ENCODE peak calls at places on chromosome 11, in seven cellular contexts. R, I, W, A, T, K and Y are unnamed samples.

GRCh38 chr11:111066861-111067260 is 178.7 kb upstream of the POU2AF2 start:
- DNase-seq in R (no peak), I (no peak), W (peak; percentile 45), A (no peak), T (no peak), K (no peak), Y (no peak)

GRCh38 chr11:105719073-105719846 is 109.4 kb downstream of the GRIA4 start:
- DNase-seq in R (no peak), I (peak; percentile 11), W (peak; percentile 6), A (no peak), T (peak; percentile 85), K (no peak), Y (no peak)

GRCh38 chr11:2315395-2316168 is 13.8 kb downstream of the TSPAN32 start:
- DNase-seq in R (no peak), I (no peak), W (no peak), A (no peak), T (no peak), K (no peak), Y (peak; percentile 15)

GRCh38 chr11:104713366-104713765 is 184.9 kb downstream of the CASP12 start:
- DNase-seq in R (no peak), I (no peak), W (no peak), A (no peak), T (no peak), K (no peak), Y (no peak)

GRCh38 chr11:10051868-10052586 is 242.0 kb downstream of the SBF2 start:
- DNase-seq in R (no peak), I (no peak), W (no peak), A (no peak), T (no peak), K (no peak), Y (no peak)

GRCh38 chr11:62922189-62922589 is 1.0 kb upstream of the CHRM1 start:
- DNase-seq in R (no peak), I (no peak), W (no peak), A (no peak), T (no peak), K (no peak), Y (no peak)

GRCh38 chr11:75303544-75304224 is 47.8 kb downstream of the ARRB1 start:
- DNase-seq in R (no peak), I (no peak), W (no peak), A (no peak), T (no peak), K (no peak), Y (no peak)

GRCh38 chr11:102386376-102386775 is 39.4 kb downstream of the BIRC2 start:
- DNase-seq in R (no peak), I (no peak), W (no peak), A (no peak), T (no peak), K (no peak), Y (no peak)

GRCh38 chr11:33310720-33311500 is 53.7 kb downstream of the HIPK3 start:
- DNase-seq in R (no peak), I (no peak), W (peak; percentile 60), A (no peak), T (peak; percentile 36), K (no peak), Y (no peak)

GRCh38 chr11:2097998-2098690 is 41.0 kb downstream of the IGF2 start:
- DNase-seq in R (no peak), I (no peak), W (no peak), A (no peak), T (no peak), K (no peak), Y (no peak)

GRCh38 chr11:77381749-77382693 is 80.5 kb upstream of the GDPD4 start:
- DNase-seq in R (no peak), I (peak; percentile 41), W (no peak), A (peak; percentile 29), T (no peak), K (no peak), Y (no peak)

GRCh38 chr11:124518900-124519541 is 24.4 kb downstream of the OR8B12 start:
- DNase-seq in R (no peak), I (no peak), W (peak; percentile 5), A (no peak), T (peak; percentile 16), K (no peak), Y (no peak)

GRCh38 chr11:13405220-13405619 is 57.8 kb downstream of the BTBD10 start:
- DNase-seq in R (no peak), I (no peak), W (no peak), A (no peak), T (no peak), K (no peak), Y (no peak)

GRCh38 chr11:45021001-45021400 is 70.3 kb upstream of the TP53I11 start:
- DNase-seq in R (no peak), I (no peak), W (no peak), A (no peak), T (no peak), K (no peak), Y (no peak)

GRCh38 chr11:36478700-36479329 is 31.3 kb downstream of the TRAF6 start:
- DNase-seq in R (no peak), I (no peak), W (peak; percentile 27), A (peak; percentile 17), T (peak; percentile 55), K (peak; percentile 41), Y (no peak)

GRCh38 chr11:762421-763072 is 14.7 kb downstream of the GATD1 start:
- DNase-seq in R (no peak), I (no peak), W (peak; percentile 87), A (peak; percentile 57), T (peak; percentile 33), K (no peak), Y (no peak)

GRCh38 chr11:67564230-67564629 is 19.4 kb upstream of the GSTP1 start:
- DNase-seq in R (no peak), I (no peak), W (peak; percentile 40), A (no peak), T (no peak), K (no peak), Y (no peak)

GRCh38 chr11:61923166-61924015 is 6.0 kb upstream of the RAB3IL1 start:
- DNase-seq in R (peak; percentile 79), I (peak; percentile 37), W (no peak), A (no peak), T (peak; percentile 52), K (no peak), Y (no peak)

GRCh38 chr11:26904114-26904513 is 89.8 kb upstream of the FIBIN start:
- DNase-seq in R (no peak), I (no peak), W (no peak), A (no peak), T (no peak), K (no peak), Y (no peak)

GRCh38 chr11:64799256-64799924 is 3.6 kb downstream of the MAP4K2 start:
- DNase-seq in R (no peak), I (no peak), W (no peak), A (no peak), T (no peak), K (no peak), Y (no peak)
- TF ChIP-seq CTCF in R (no peak), I (no peak), W (no peak), A (no peak), T (no peak), K (no peak), Y (no peak)

DNA sequence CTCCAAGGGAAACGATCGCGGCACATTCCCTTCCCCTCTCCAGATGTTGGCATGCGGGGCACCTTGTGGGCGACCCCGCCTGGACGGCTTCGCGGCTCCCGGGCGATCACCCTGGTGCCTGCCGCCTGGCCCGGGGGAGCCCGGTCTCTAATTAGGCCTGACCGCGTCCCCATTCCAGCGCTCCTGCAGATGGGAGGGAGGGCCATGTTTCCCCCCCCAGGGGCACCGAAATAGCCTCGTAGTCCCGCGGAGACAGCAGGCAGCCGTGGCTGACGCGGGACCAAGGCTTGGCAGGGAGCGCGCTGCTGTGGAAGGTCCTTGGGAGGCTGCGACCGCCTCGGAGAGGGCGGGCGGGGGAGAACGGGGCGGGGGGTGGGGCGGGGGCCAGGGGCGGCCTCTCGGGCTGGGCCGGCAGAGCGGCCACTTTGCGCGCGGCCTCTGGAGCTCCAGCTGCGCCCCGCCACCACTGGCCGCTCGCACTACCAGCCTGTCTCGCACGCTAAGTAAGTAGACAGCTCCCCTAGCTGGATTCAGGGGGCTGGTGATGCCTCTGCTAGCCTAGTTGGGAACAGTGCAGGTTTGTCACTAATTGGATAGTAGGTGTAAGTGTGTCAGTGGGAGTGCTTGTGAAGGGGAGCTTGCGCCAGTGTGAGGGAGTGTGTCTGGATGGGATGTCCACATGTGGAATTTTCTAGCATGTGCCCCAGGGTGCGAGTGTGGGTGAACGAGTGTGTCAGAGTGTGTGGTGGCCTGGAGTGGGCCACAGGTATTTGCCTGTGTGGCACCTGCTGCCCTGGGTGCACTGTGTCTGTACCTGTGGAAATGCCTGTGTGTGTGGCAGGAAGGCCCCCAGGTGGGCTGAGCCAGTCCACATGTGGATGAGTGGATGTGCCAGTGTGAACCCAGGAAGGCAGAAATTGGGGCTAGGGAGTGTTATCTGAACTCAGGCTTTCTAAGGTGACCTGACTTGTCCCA is at the start of gene INSC:
- DNase-seq in R (no peak), I (no peak), W (no peak), A (no peak), T (no peak), K (peak; percentile 40), Y (no peak)
- TF ChIP-seq CTCF in R (no peak), I (no peak), W (no peak), A (no peak), T (no peak), K (no peak), Y (no peak)

GRCh38 chr11:82494988-82495432 is 238.7 kb downstream of the FAM181B start:
- DNase-seq in R (no peak), I (no peak), W (peak; percentile 4), A (no peak), T (no peak), K (peak; percentile 2), Y (no peak)
- TF ChIP-seq CTCF in R (peak; percentile 16), I (no peak), W (peak; percentile 34), A (no peak), T (no peak), K (peak; percentile 63), Y (no peak)

GRCh38 chr11:15913261-15913660 is 443.1 kb downstream of the SOX6 start:
- DNase-seq in R (no peak), I (no peak), W (no peak), A (no peak), T (no peak), K (no peak), Y (no peak)
- TF ChIP-seq CTCF in R (no peak), I (no peak), W (no peak), A (no peak), T (peak; percentile 29), K (no peak), Y (no peak)

GRCh38 chr11:96050435-96051182 is 126.7 kb upstream of the MTMR2 start:
- DNase-seq in R (no peak), I (no peak), W (no peak), A (no peak), T (peak; percentile 83), K (no peak), Y (no peak)
- TF ChIP-seq CTCF in R (no peak), I (no peak), W (no peak), A (no peak), T (peak; percentile 45), K (peak; percentile 25), Y (no peak)

GRCh38 chr11:112086422-112087191 is at the start of the genes SDHD and TIMM8B:
- DNase-seq in R (peak; percentile 90), I (peak; percentile 89), W (peak; percentile 95), A (peak; percentile 82), T (peak; percentile 95), K (peak; percentile 95), Y (peak; percentile 92)
- TF ChIP-seq CTCF in R (no peak), I (peak; percentile 37), W (no peak), A (peak; percentile 50), T (peak; percentile 67), K (peak; percentile 50), Y (peak; percentile 26)